ENCODE peak calls at places on chromosomes 11 and 22, in seven cellular contexts. O is omental fat pad, P is heart left ventricle, Z is transverse colon, B is fibroblast of lung, D is kidney, V is B cell. E is an unnamed sample.

GRCh38 chr11:94477644-94478043 is 16.0 kb downstream of the MRE11 start:
- DNase-seq in Z (no peak), B (no peak), O (no peak), D (no peak), V (no peak), P (no peak), E (no peak)

GRCh38 chr11:93054881-93055280 is 85.4 kb downstream of the MTNR1B start:
- DNase-seq in V (no peak), D (no peak), P (no peak), Z (no peak), B (peak), O (no peak), E (peak)

GRCh38 chr22:19855504-19856409 is 1.1 kb upstream of the GNB1L start:
- DNase-seq in Z (peak), P (no peak), D (peak), V (peak), O (no peak), B (peak), E (peak)

GRCh38 chr22:24414523-24414922 is 12.9 kb upstream of the ADORA2A start:
- DNase-seq in Z (no peak), P (no peak), V (no peak), O (no peak), D (peak), B (no peak), E (no peak)

GRCh38 chr11:123624974-123625373 is 29.4 kb downstream of the SCN3B start:
- DNase-seq in Z (no peak), O (no peak), B (peak), P (no peak), D (no peak), V (no peak), E (no peak)

GRCh38 chr11:91822805-91823204 is 401.8 kb upstream of the FAT3 start:
- DNase-seq in P (no peak), V (no peak), B (no peak), O (no peak), D (no peak), Z (no peak), E (no peak)

GRCh38 chr22:36022162-36022561 is 6.5 kb downstream of the RBFOX2 start:
- DNase-seq in B (peak), O (no peak), D (no peak), P (no peak), Z (no peak), V (no peak), E (no peak)

GRCh38 chr11:126992065-126992803 is 8.3 kb downstream of the KIRREL3 start:
- DNase-seq in V (no peak), B (peak), P (no peak), D (no peak), Z (no peak), O (no peak), E (no peak)

GRCh38 chr11:57055780-57056179 is 67.1 kb downstream of the OR5AK2 start:
- DNase-seq in Z (no peak), P (no peak), O (no peak), D (no peak), B (no peak), V (no peak), E (no peak)

GRCh38 chr11:5713695-5714094 is 22.6 kb upstream of the OR56B1 start:
- DNase-seq in O (no peak), Z (no peak), B (no peak), V (no peak), D (no peak), P (no peak), E (no peak)

GRCh38 chr11:5736396-5736795 is at the start of gene OR56B1:
- DNase-seq in P (no peak), B (no peak), O (no peak), D (no peak), V (no peak), Z (no peak), E (no peak)

GRCh38 chr11:67040147-67040546 is 16.5 kb upstream of the RHOD start:
- DNase-seq in O (no peak), D (no peak), Z (no peak), P (no peak), B (no peak), V (no peak), E (no peak)
- TF ChIP-seq CTCF in O (no peak), D (no peak), Z (no peak), P (no peak), B (no peak), V (no peak), E (no peak)

GRCh38 chr11:105004021-105004420 is 18.9 kb downstream of the CASP5 start:
- DNase-seq in V (no peak), O (no peak), D (no peak), Z (no peak), B (peak), P (no peak), E (no peak)

GRCh38 chr11:105000167-105000566 is 22.8 kb downstream of the CASP5 start:
- DNase-seq in V (no peak), B (no peak), D (no peak), Z (no peak), O (no peak), P (no peak), E (peak)

GRCh38 chr11:105000797-105001196 is 22.2 kb downstream of the CASP5 start:
- DNase-seq in Z (peak), O (no peak), P (no peak), V (peak), B (no peak), D (no peak), E (peak)

GRCh38 chr11:105005451-105005845 is 17.5 kb downstream of the CASP5 start:
- DNase-seq in Z (no peak), B (no peak), D (no peak), O (no peak), P (no peak), V (no peak), E (no peak)

DNA sequence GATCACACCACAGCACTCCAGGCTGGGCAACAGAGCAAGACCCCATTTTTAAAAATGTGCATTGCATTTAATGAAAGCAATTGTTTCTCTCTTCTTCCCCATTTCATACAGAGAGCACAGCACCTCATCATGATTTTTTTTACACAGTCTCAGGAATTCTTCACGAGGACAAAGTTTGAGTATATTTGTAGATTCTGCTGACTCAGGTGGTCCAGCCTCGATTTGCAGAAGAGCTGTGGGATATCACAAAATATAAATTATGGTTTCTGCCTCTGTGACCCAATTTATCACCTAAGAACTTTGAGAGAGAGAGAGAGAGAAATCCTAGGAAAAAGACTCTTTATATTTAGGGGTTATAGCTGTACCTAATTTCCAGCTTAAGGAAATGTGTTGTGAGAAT is 19.8 kb downstream of the CASP5 start:
- DNase-seq in Z (no peak), V (no peak), O (no peak), B (no peak), P (no peak), D (no peak), E (no peak)
- TF ChIP-seq CTCF in Z (no peak), V (no peak), O (no peak), B (no peak), P (no peak), D (no peak), E (no peak)

GRCh38 chr11:77879218-77879617 is 58.3 kb downstream of the AAMDC start:
- DNase-seq in O (peak), B (peak), Z (no peak), P (peak), D (no peak), V (no peak), E (peak)
- TF ChIP-seq CTCF in O (no peak), B (peak), Z (no peak), P (no peak), D (no peak), V (no peak), E (no peak)

GRCh38 chr11:62506413-62506940 is 40.1 kb downstream of the AHNAK start:
- DNase-seq in Z (no peak), O (no peak), P (no peak), B (no peak), V (no peak), D (no peak), E (no peak)

GRCh38 chr11:62507023-62507422 is 39.6 kb downstream of the AHNAK start:
- DNase-seq in D (no peak), B (no peak), Z (no peak), O (no peak), V (no peak), P (no peak), E (no peak)

GRCh38 chr11:62505112-62505783 is 41.4 kb downstream of the AHNAK start:
- DNase-seq in B (no peak), O (no peak), D (no peak), Z (peak), P (peak), V (no peak), E (peak)

GRCh38 chr11:62505784-62506145 is 40.8 kb downstream of the AHNAK start:
- DNase-seq in B (no peak), P (no peak), O (no peak), D (peak), V (no peak), Z (no peak), E (no peak)

GRCh38 chr11:62508336-62509058 is 38.1 kb downstream of the AHNAK start:
- DNase-seq in V (peak), D (peak), O (peak), Z (peak), P (peak), B (peak), E (peak)
- TF ChIP-seq CTCF in V (peak), D (peak), O (no peak), Z (peak), P (peak), B (peak), E (peak)

GRCh38 chr11:10324474-10324873 is 19.6 kb downstream of the ADM start:
- DNase-seq in O (no peak), Z (no peak), B (peak), D (no peak), V (no peak), P (no peak), E (no peak)

GRCh38 chr11:10327254-10327653 is 22.4 kb downstream of the ADM start:
- DNase-seq in D (no peak), B (peak), V (no peak), Z (no peak), P (no peak), O (no peak), E (no peak)

GRCh38 chr11:10328314-10329090 is 23.6 kb downstream of the ADM start:
- DNase-seq in Z (no peak), B (peak), V (no peak), P (no peak), O (no peak), D (no peak), E (no peak)

GRCh38 chr11:10325398-10326079 is 20.7 kb downstream of the ADM start:
- DNase-seq in Z (no peak), O (no peak), D (no peak), B (peak), P (no peak), V (no peak), E (no peak)

DNA sequence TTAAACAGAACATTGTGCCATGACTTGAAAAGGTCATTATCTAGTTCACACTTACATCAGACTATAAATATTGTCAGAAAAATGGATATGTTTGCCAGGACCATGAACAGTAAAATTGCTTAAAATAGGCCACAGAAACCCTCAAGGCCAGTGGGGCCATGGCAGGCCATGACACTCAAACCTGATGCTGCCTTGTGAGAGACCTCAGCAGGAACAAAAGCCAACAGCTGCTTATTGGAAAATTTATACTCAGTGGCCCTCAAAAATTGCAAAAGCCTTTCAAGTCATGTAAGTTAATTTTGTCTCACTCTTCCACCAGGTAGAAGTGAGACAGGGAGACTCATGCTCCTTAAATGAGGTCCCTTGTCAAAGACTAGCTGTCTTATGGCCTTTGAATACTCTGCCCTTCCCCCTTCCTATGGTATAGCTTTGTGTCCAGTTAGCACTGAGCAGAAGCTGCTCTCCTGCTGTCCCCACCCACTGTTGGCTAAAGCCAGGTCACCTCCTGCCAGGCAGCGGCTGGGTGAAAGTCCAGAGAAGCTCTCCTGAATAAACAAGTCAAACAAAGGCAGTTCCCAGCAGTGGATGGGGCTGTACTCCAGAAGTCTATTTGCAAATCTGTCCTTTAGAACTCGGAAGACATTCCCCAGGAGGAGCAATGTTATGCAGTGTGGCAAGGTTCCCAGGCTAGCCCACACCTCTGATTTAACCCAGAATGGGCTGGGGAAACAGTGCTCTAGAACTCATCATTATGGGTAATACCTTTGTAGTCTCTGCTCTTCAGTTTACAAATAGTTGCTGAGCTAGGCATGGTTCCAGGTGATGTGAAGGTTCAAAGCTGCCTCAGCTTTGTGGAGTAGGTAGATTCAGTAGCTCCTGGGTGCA is 21.4 kb downstream of the ADM start:
- DNase-seq in B (peak), D (peak), P (no peak), Z (peak), V (no peak), O (no peak), E (no peak)
- TF ChIP-seq CTCF in B (no peak), D (no peak), P (no peak), Z (no peak), V (no peak), O (no peak), E (no peak)

GRCh38 chr11:47980907-47981621 is 705 bp downstream of the PTPRJ start:
- DNase-seq in D (peak), P (peak), Z (peak), V (no peak), B (peak), O (no peak), E (peak)
- TF ChIP-seq CTCF in D (no peak), P (peak), Z (no peak), V (peak), B (peak), O (no peak), E (no peak)

E was measured in GM12865.